ENCODE peak calls at places on chromosome 16, in six cellular contexts. E, L, C, N, O and K are unnamed samples.

GRCh38 chr16:13781579-13782338 is 138.2 kb upstream of the ERCC4 start:
- DNase-seq in E (no peak), L (no peak), C (no peak), N (no peak), O (no peak), K (no peak)

GRCh38 chr16:12539185-12539929 is 264.3 kb downstream of the CPPED1 start:
- DNase-seq in E (no peak), L (peak), C (no peak), N (no peak), O (no peak), K (no peak)

GRCh38 chr16:25478476-25478875 is 213.3 kb upstream of the HS3ST4 start:
- DNase-seq in E (no peak), L (no peak), C (no peak), N (no peak), O (no peak), K (no peak)

GRCh38 chr16:30834130-30834740 is 47.2 kb upstream of the ZNF629 start:
- DNase-seq in E (no peak), L (no peak), C (no peak), N (no peak), O (no peak), K (no peak)

GRCh38 chr16:30079480-30079879 is 3.7 kb downstream of the PPP4C start:
- DNase-seq in E (no peak), L (no peak), C (no peak), N (no peak), O (no peak), K (no peak)

GRCh38 chr16:30417447-30418349 is 10.3 kb downstream of the ZNF771 start:
- DNase-seq in E (peak), L (peak), C (peak), N (peak), O (peak), K (peak)

GRCh38 chr16:83940157-83940556 is 12.9 kb upstream of the OSGIN1 start:
- DNase-seq in E (no peak), L (no peak), C (no peak), N (no peak), O (no peak), K (no peak)

GRCh38 chr16:70156207-70156978 is 17.2 kb upstream of the CLEC18C start:
- DNase-seq in E (no peak), L (no peak), C (no peak), N (no peak), O (no peak), K (no peak)

GRCh38 chr16:86889974-86890373 is 311.6 kb downstream of the FOXL1 start:
- DNase-seq in E (no peak), L (no peak), C (no peak), N (no peak), O (no peak), K (no peak)

GRCh38 chr16:21339927-21340326 is 61.8 kb upstream of the CRYM start:
- DNase-seq in E (no peak), L (no peak), C (no peak), N (no peak), O (no peak), K (no peak)